ENCODE peak calls at places on chromosome 14, in four cellular contexts. S, V, R and C are unnamed samples.

GRCh38 chr14:81511110-81511900 is 22.3 kb downstream of the SEL1L start:
- ATAC-seq in S (no peak), V (no peak), R (no peak), C (no peak)

GRCh38 chr14:32349322-32349721 is 20.2 kb downstream of the AKAP6 start:
- ATAC-seq in S (no peak), V (no peak), R (no peak), C (no peak)

GRCh38 chr14:35384386-35385041 is 20.0 kb downstream of the NFKBIA start:
- ATAC-seq in S (no peak), V (peak; percentile 63), R (peak; percentile 78), C (peak; percentile 78)

GRCh38 chr14:29637406-29637805 is 290.2 kb downstream of the PRKD1 start:
- ATAC-seq in S (no peak), V (no peak), R (no peak), C (no peak)

GRCh38 chr14:49992448-49992847 is 99.6 kb downstream of the ARF6 start:
- ATAC-seq in S (no peak), V (no peak), R (no peak), C (no peak)

GRCh38 chr14:61927521-61927920 is 165.3 kb downstream of the SNAPC1 start:
- ATAC-seq in S (no peak), V (no peak), R (no peak), C (no peak)

GRCh38 chr14:21494902-21495762 is 16.0 kb downstream of the METTL3 start:
- ATAC-seq in S (no peak), V (no peak), R (no peak), C (no peak)

GRCh38 chr14:72611506-72611905 is 282.4 kb downstream of the DPF3 start:
- ATAC-seq in S (no peak), V (no peak), R (no peak), C (no peak)

GRCh38 chr14:37588667-37588955 is 6.4 kb downstream of the FOXA1 start:
- ATAC-seq in S (no peak), V (no peak), R (no peak), C (no peak)

GRCh38 chr14:95137804-95138167 is 19.5 kb downstream of the DICER1 start:
- ATAC-seq in S (no peak), V (no peak), R (no peak), C (no peak)

GRCh38 chr14:45287609-45288008 is 34.6 kb upstream of the MIS18BP1 start:
- ATAC-seq in S (no peak), V (no peak), R (no peak), C (no peak)

GRCh38 chr14:20750194-20750593 is 4.5 kb downstream of the EDDM3A start:
- ATAC-seq in S (no peak), V (no peak), R (no peak), C (no peak)

GRCh38 chr14:72545411-72546311 is 348.2 kb downstream of the DPF3 start:
- ATAC-seq in S (no peak), V (no peak), R (peak; percentile 51), C (no peak)

GRCh38 chr14:77580477-77580876 is 36.0 kb downstream of the SPTLC2 start:
- ATAC-seq in S (no peak), V (peak; percentile 28), R (no peak), C (no peak)

GRCh38 chr14:105929327-105930081 is 403.1 kb downstream of the TMEM121 start:
- ATAC-seq in S (no peak), V (no peak), R (no peak), C (no peak)

GRCh38 chr14:86640288-86640687 is 1110.3 kb downstream of the FLRT2 start:
- ATAC-seq in S (no peak), V (no peak), R (no peak), C (no peak)

GRCh38 chr14:34110531-34110930 is 159.7 kb upstream of the EGLN3 start:
- ATAC-seq in S (no peak), V (no peak), R (no peak), C (no peak)

GRCh38 chr14:94548999-94549985 is 11.9 kb upstream of the SERPINA4 start:
- ATAC-seq in S (peak; percentile 98), V (peak; percentile 88), R (peak; percentile 88), C (peak; percentile 62)

GRCh38 chr14:68407838-68408237 is 385.0 kb downstream of the ZFP36L1 start:
- ATAC-seq in S (no peak), V (no peak), R (no peak), C (no peak)

GRCh38 chr14:72740504-72740961 is 153.4 kb downstream of the DPF3 start:
- ATAC-seq in S (no peak), V (no peak), R (no peak), C (no peak)

GRCh38 chr14:34943506-34943905 is 39.3 kb upstream of the SRP54 start:
- ATAC-seq in S (no peak), V (no peak), R (no peak), C (no peak)

GRCh38 chr14:67766035-67766680 is 50.2 kb downstream of the ZFYVE26 start:
- ATAC-seq in S (no peak), V (no peak), R (peak; percentile 39), C (peak; percentile 46)

GRCh38 chr14:75885829-75886228 is 96.0 kb downstream of the TGFB3 start:
- ATAC-seq in S (no peak), V (no peak), R (no peak), C (peak; percentile 58)

DNA sequence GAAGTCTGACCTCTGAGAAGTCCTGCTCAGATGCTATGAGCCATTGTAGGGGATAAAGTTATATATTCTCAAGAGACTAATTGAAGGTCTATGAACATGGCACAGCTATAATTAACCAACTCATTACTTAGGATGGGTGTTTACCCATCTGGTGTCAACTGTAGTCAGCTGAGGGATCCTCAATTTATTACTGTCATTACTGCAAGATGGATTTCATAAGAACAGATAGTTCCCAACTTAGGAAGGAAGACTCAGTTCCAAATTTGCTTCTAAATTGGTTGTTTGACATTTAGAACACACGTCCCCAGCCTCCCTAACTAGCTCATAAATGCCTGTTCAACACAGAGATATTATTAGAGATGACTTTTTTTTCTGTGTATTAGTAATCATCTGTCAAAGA is 81.4 kb downstream of the FRMD6 start:
- ATAC-seq in S (no peak), V (no peak), R (no peak), C (no peak)
- TF ChIP-seq POLR2AphosphoS5 in S (no peak), V (no peak), R (no peak), C (no peak)

GRCh38 chr14:22839159-22839779 is 2.9 kb downstream of the MMP14 start:
- ATAC-seq in S (no peak), V (no peak), R (peak; percentile 37), C (peak; percentile 51)
- H3K27ac ChIP-seq in S (no peak overlapping the region), V (no peak overlapping the region), R (no peak overlapping the region), C (peak overlapping the region; percentile 99)

GRCh38 chr14:102080183-102081080 is 6.4 kb downstream of the HSP90AA1 start:
- ATAC-seq in S (no peak), V (peak; percentile 11), R (no peak), C (no peak)
- TF ChIP-seq POLR2AphosphoS5 in S (no peak), V (no peak), R (no peak), C (no peak)

DNA sequence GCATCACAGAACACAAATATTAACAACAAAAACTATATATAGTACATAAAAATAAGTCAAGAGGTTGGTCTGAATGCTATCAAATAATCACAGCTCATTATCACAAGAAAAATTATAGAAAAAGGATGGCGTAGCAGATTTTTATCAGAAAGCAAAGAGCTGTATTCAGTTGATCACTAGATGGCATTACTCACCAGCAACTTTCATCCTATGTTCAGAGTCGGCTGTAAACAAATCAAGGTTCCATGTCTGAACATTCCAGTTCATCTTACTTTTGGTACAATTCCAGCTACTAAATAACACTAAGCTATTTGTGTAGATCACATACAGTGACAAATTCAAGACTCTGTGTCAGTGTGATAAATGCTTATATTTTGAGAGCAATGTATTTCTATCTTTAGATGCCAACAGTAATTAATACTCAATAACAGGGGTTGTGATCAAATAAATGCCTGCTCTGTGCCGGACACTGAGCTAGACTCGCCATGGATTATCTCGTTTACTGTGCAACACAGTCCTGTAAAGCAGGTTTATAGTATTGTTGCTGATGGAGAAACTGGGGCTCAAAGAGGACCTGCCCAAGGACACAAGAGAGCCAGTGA is 30.1 kb downstream of the NRDE2 start:
- ATAC-seq in S (no peak), V (peak; percentile 53), R (peak; percentile 42), C (peak; percentile 71)
- H3K27ac ChIP-seq in S (no peak overlapping the region), V (no peak overlapping the region), R (no peak overlapping the region), C (peak overlapping the region; percentile 69)

GRCh38 chr14:85438613-85439012 is 91.3 kb upstream of the FLRT2 start:
- ATAC-seq in S (no peak), V (no peak), R (no peak), C (no peak)

GRCh38 chr14:85439696-85440328 is 90.1 kb upstream of the FLRT2 start:
- ATAC-seq in S (no peak), V (no peak), R (no peak), C (no peak)

GRCh38 chr14:85444685-85445084 is 85.3 kb upstream of the FLRT2 start:
- ATAC-seq in S (no peak), V (no peak), R (no peak), C (no peak)

GRCh38 chr14:85441909-85442643 is 87.9 kb upstream of the FLRT2 start:
- ATAC-seq in S (no peak), V (no peak), R (no peak), C (no peak)

GRCh38 chr14:85443001-85443400 is 86.9 kb upstream of the FLRT2 start:
- ATAC-seq in S (no peak), V (no peak), R (no peak), C (no peak)
- TF ChIP-seq POLR2AphosphoS5 in S (no peak), V (no peak), R (no peak), C (no peak)

DNA sequence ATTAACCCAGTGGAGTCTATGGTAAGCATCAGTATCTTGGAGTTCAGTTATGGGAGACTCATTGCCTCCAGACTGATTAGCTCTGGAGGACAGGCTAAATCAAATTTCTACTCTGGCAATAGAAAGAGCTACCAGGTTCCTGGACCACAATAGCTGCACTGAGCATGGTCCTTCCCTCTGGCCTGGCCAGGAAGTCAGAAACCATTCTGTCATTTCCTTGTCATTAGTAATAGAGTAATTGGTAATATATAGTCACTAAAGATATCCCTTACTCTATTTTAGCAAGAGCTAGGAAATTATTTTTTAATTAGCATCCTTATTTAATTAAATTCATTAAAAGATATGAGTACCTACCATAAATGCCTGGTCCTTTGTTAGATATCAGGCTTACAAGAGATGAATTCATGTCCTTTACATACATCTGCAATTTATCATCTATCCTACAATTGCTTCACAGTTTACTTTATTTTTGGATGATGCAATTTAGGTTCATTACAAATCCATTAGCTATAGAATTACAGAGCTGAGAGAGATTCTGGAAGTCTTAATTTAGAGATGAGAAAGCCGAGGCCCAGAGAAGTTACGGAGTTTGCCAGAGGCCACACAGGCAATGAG is 23.7 kb upstream of the TDRD9 start:
- ATAC-seq in S (no peak), V (no peak), R (no peak), C (no peak)
- H3K27ac ChIP-seq in S (no peak overlapping the region), V (no peak overlapping the region), R (no peak overlapping the region), C (no peak overlapping the region)